ENCODE peak calls at places on chromosomes 11 and 22, in seven cellular contexts. One of them, this sample, is unnamed. For H3K4me1, the result is how much of the 10 kb centered on the place peaks cover.

GRCh38 chr11:5364214-5364613 is 12.9 kb downstream of the OR51B6 start:
- DNase-seq in PC-3: no peak
- DNase-seq in mammary epithelial cell: no peak
- DNase-seq in stomach: no peak
- DNase-seq in SJSA1: peak
- DNase-seq in IMR-90: peak
- DNase-seq in SK-N-SH: no peak
- DNase-seq in this sample: no peak

GRCh38 chr11:16034074-16034473 is 322.3 kb downstream of the SOX6 start:
- DNase-seq in SK-N-SH: no peak
- DNase-seq in SJSA1: no peak
- DNase-seq in PC-3: no peak
- DNase-seq in stomach: no peak
- DNase-seq in mammary epithelial cell: no peak
- DNase-seq in IMR-90: no peak
- DNase-seq in this sample: no peak

GRCh38 chr11:117385471-117385870 is 57.8 kb downstream of the CEP164 start:
- DNase-seq in SJSA1: no peak
- DNase-seq in mammary epithelial cell: no peak
- DNase-seq in IMR-90: no peak
- DNase-seq in stomach: no peak
- DNase-seq in SK-N-SH: no peak
- DNase-seq in PC-3: no peak
- DNase-seq in this sample: no peak

GRCh38 chr11:3824714-3825472 is 15.9 kb downstream of the RHOG start:
- DNase-seq in PC-3: no peak
- DNase-seq in SJSA1: no peak
- DNase-seq in stomach: peak
- DNase-seq in IMR-90: no peak
- DNase-seq in mammary epithelial cell: no peak
- DNase-seq in SK-N-SH: peak
- DNase-seq in this sample: peak

GRCh38 chr11:82902086-82902485 is 550 bp downstream of the DDIAS start:
- DNase-seq in SJSA1: no peak
- DNase-seq in stomach: no peak
- DNase-seq in PC-3: no peak
- DNase-seq in IMR-90: no peak
- DNase-seq in mammary epithelial cell: no peak
- DNase-seq in SK-N-SH: no peak
- DNase-seq in this sample: no peak

GRCh38 chr11:2300290-2300935 is 1.3 kb downstream of the C11orf21 start:
- DNase-seq in SJSA1: no peak
- DNase-seq in mammary epithelial cell: no peak
- DNase-seq in stomach: peak
- DNase-seq in PC-3: no peak
- DNase-seq in SK-N-SH: no peak
- DNase-seq in IMR-90: no peak
- DNase-seq in this sample: no peak

GRCh38 chr11:130442728-130443127 is 5.7 kb upstream of the ADAMTS15 start:
- DNase-seq in stomach: no peak
- DNase-seq in SK-N-SH: no peak
- DNase-seq in mammary epithelial cell: no peak
- DNase-seq in SJSA1: no peak
- DNase-seq in IMR-90: peak
- DNase-seq in PC-3: no peak
- DNase-seq in this sample: no peak

GRCh38 chr11:121352301-121352891 is 59.8 kb downstream of the SC5D start:
- DNase-seq in SK-N-SH: no peak
- DNase-seq in mammary epithelial cell: no peak
- DNase-seq in PC-3: no peak
- DNase-seq in stomach: no peak
- DNase-seq in IMR-90: no peak
- DNase-seq in SJSA1: no peak
- DNase-seq in this sample: no peak

GRCh38 chr22:38732251-38732815 is 23.5 kb downstream of the SUN2 start:
- DNase-seq in PC-3: no peak
- DNase-seq in SK-N-SH: no peak
- DNase-seq in IMR-90: no peak
- DNase-seq in stomach: peak
- DNase-seq in SJSA1: no peak
- DNase-seq in mammary epithelial cell: no peak
- DNase-seq in this sample: no peak

GRCh38 chr22:45311033-45311531 is 1.3 kb downstream of the FAM118A start:
- DNase-seq in mammary epithelial cell: no peak
- DNase-seq in PC-3: no peak
- DNase-seq in SK-N-SH: no peak
- DNase-seq in IMR-90: no peak
- DNase-seq in stomach: no peak
- DNase-seq in SJSA1: no peak
- DNase-seq in this sample: no peak

GRCh38 chr22:45310331-45311032 is 748 bp downstream of the FAM118A start:
- DNase-seq in SK-N-SH: no peak
- DNase-seq in IMR-90: no peak
- DNase-seq in mammary epithelial cell: no peak
- DNase-seq in stomach: no peak
- DNase-seq in PC-3: no peak
- DNase-seq in SJSA1: no peak
- DNase-seq in this sample: no peak

GRCh38 chr22:45306139-45306538 is 3.6 kb upstream of the FAM118A start:
- DNase-seq in PC-3: no peak
- DNase-seq in stomach: no peak
- DNase-seq in SK-N-SH: no peak
- DNase-seq in IMR-90: no peak
- DNase-seq in SJSA1: no peak
- DNase-seq in mammary epithelial cell: no peak
- DNase-seq in this sample: no peak

GRCh38 chr22:45309422-45310227 is at the start of gene FAM118A:
- DNase-seq in IMR-90: peak
- DNase-seq in stomach: peak
- DNase-seq in SK-N-SH: peak
- DNase-seq in mammary epithelial cell: peak
- DNase-seq in SJSA1: peak
- DNase-seq in PC-3: peak
- DNase-seq in this sample: peak

DNA sequence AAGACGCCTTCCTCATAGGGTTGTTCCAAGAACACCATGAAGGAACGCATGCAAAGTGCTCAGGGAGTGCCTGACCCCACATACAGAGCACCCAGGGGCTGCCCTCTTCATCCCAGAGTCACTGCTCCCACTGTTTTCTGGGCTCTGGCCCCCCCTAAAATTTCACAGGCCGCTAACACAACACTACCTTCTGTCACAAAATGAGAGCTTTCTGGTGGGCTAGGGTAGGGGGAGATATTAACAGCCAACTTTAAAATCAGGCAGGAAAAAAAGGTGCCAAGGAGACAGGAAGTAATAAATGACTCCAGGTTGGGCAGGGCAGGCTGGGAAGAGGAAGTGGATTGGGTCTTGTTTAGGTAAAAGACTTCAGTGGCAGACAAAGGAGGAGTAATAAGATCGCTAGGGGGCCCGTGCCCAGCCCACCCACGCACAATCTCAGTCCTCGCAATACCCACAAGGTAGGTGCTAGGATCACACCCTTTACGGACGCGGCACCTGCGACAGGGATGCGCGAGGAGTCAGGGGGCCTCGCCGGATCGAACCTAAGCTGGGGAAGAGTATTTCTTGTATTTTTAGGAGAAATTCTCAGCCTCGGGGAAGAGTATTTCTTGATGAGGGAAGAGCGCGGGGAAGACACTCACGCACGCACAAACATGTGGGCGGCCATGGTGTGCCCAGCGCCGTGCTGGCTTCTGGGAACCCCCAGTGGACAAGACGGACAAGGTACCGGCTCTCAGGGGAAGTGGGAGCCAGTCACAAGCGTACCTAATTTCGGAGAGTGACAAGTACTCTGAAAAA is 911 bp upstream of the FAM118A start:
- DNase-seq in IMR-90: no peak
- DNase-seq in mammary epithelial cell: no peak
- DNase-seq in PC-3: no peak
- DNase-seq in SK-N-SH: no peak
- DNase-seq in stomach: no peak
- DNase-seq in SJSA1: no peak
- DNase-seq in this sample: peak
- H3K4me1 ChIP-seq in IMR-90: under half
- H3K4me1 ChIP-seq in mammary epithelial cell: under half
- H3K4me1 ChIP-seq in PC-3: under half
- H3K4me1 ChIP-seq in SK-N-SH: under half
- H3K4me1 ChIP-seq in stomach: under half
- H3K4me1 ChIP-seq in SJSA1: under half
- H3K4me1 ChIP-seq in this sample: under half

DNA sequence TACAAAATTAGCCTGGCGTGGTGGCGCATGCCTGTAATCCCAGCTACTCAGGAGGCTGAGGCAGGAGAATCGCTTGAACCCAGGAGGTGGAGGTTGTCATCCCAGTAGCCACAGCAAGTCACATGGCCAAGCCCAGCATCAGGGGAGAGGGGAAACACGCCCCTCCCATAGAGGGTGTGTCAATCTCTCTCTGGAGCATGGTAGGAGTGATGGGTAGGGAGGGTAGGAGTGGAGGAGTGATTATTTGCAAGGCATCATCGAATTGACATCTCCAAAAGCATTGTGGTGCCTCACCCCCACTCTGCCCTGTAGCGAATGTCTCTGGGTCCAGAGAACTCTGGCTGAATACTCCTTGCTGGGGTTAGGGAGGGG is 6.1 kb upstream of the SSTR3 start:
- DNase-seq in mammary epithelial cell: no peak
- DNase-seq in stomach: no peak
- DNase-seq in PC-3: no peak
- DNase-seq in SK-N-SH: no peak
- DNase-seq in IMR-90: no peak
- DNase-seq in SJSA1: no peak
- DNase-seq in this sample: no peak
- H3K27ac ChIP-seq in mammary epithelial cell: no peak
- H3K27ac ChIP-seq in stomach: no peak
- H3K27ac ChIP-seq in PC-3: no peak
- H3K27ac ChIP-seq in SK-N-SH: no peak
- H3K27ac ChIP-seq in IMR-90: no peak
- H3K27ac ChIP-seq in SJSA1: no peak
- H3K27ac ChIP-seq in this sample: no peak

GRCh38 chr11:123193742-123194141 is 1.3 kb downstream of the CLMP start:
- DNase-seq in mammary epithelial cell: no peak
- DNase-seq in PC-3: no peak
- DNase-seq in SK-N-SH: peak
- DNase-seq in IMR-90: no peak
- DNase-seq in stomach: no peak
- DNase-seq in SJSA1: peak
- DNase-seq in this sample: no peak

GRCh38 chr11:123197711-123198110 is 2.7 kb upstream of the CLMP start:
- DNase-seq in PC-3: peak
- DNase-seq in stomach: no peak
- DNase-seq in mammary epithelial cell: peak
- DNase-seq in IMR-90: peak
- DNase-seq in SK-N-SH: no peak
- DNase-seq in SJSA1: no peak
- DNase-seq in this sample: no peak

GRCh38 chr11:123196060-123196714 is 1.1 kb upstream of the CLMP start:
- DNase-seq in stomach: no peak
- DNase-seq in mammary epithelial cell: no peak
- DNase-seq in SK-N-SH: no peak
- DNase-seq in SJSA1: no peak
- DNase-seq in PC-3: no peak
- DNase-seq in IMR-90: no peak
- DNase-seq in this sample: no peak

GRCh38 chr11:123194308-123195181 is 503 bp downstream of the CLMP start:
- DNase-seq in stomach: no peak
- DNase-seq in SK-N-SH: peak
- DNase-seq in IMR-90: peak
- DNase-seq in SJSA1: peak
- DNase-seq in mammary epithelial cell: peak
- DNase-seq in PC-3: peak
- DNase-seq in this sample: peak

DNA sequence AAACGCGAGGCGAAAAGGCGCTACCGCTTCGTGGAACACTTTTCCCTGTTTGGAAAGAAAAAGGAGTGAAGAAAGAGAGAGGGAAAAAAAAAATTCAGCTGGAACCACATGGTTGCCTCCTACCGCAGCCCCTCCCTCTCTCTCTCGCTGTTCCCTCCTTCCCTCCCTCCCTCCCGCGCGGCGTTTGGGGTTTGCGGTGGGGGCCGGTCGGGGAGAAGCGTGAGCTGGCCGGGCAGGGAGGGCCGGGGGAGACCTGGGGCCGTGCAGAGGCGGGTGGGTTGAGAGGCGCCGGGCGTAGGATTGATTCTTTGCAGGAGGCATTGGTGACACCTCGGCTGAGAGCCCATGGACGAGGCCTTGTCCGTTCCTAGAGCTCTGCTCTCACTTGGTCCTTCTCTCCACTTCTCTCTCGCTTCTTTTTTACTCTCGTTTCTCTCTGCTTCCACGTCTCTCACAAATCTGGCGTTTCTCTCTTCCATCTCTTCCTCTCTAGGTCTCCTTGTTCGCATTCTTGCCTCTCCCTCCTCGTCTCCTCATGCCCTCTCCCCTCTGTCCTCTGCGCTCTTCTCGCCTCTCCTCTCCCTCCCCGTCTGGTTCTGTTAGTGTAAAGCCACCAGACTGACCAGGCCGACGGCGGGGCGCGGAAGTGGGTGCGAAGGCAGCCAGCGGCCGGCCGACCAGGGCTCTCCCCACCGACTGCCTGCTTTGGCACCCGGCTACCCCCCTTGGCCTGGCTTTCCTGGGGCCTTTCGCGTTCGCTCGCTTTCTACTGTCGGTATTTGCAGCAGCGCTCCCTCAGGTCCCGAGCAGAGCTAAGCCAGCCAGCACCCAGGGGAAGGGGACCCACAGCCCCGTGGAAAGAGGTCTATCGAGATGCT is at the start of gene CLMP:
- DNase-seq in PC-3: peak
- DNase-seq in mammary epithelial cell: peak
- DNase-seq in SK-N-SH: peak
- DNase-seq in SJSA1: peak
- DNase-seq in stomach: no peak
- DNase-seq in IMR-90: peak
- DNase-seq in this sample: no peak
- H3K4me1 ChIP-seq in PC-3: under half
- H3K4me1 ChIP-seq in mammary epithelial cell: half or more
- H3K4me1 ChIP-seq in SK-N-SH: under half
- H3K4me1 ChIP-seq in SJSA1: under half
- H3K4me1 ChIP-seq in stomach: under half
- H3K4me1 ChIP-seq in IMR-90: under half
- H3K4me1 ChIP-seq in this sample: under half

DNA sequence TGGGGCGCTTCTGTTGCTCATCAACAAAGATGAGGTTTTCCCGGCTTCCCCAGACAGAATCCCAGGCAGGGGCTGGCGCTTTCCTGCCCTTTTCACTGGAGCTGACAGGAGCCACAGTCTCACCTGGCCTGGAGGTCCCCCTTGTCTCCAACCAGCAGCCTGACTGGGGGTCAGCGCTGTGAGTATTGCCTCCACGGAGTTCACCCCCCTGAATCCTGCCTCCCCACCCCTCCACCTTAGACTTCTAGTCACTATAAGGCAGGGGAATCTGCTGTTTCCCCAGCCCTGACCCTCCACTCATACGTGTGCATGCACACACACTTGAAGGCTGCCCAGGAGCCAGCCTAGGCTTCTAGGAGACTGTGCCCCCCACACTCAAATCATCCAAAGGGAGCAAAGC is 58.8 kb upstream of the LYVE1 start:
- DNase-seq in stomach: no peak
- DNase-seq in SJSA1: no peak
- DNase-seq in mammary epithelial cell: no peak
- DNase-seq in SK-N-SH: no peak
- DNase-seq in PC-3: no peak
- DNase-seq in IMR-90: no peak
- DNase-seq in this sample: no peak
- H3K27ac ChIP-seq in stomach: no peak
- H3K27ac ChIP-seq in SJSA1: no peak
- H3K27ac ChIP-seq in mammary epithelial cell: no peak
- H3K27ac ChIP-seq in SK-N-SH: no peak
- H3K27ac ChIP-seq in PC-3: no peak
- H3K27ac ChIP-seq in IMR-90: no peak
- H3K27ac ChIP-seq in this sample: no peak

GRCh38 chr11:46364791-46365190 is 16.7 kb upstream of the MDK start:
- DNase-seq in PC-3: no peak
- DNase-seq in IMR-90: no peak
- DNase-seq in mammary epithelial cell: no peak
- DNase-seq in SJSA1: no peak
- DNase-seq in stomach: no peak
- DNase-seq in SK-N-SH: no peak
- DNase-seq in this sample: no peak
- H3K4me1 ChIP-seq in PC-3: under half
- H3K4me1 ChIP-seq in IMR-90: under half
- H3K4me1 ChIP-seq in mammary epithelial cell: under half
- H3K4me1 ChIP-seq in SJSA1: under half
- H3K4me1 ChIP-seq in stomach: under half
- H3K4me1 ChIP-seq in SK-N-SH: under half
- H3K4me1 ChIP-seq in this sample: under half